ENCODE peak calls at places on chromosomes 3 and 15, in five cellular contexts. L, X, O, F and U are unnamed samples.

GRCh38 chr3:144127014-144127413 is 155.4 kb downstream of the DIPK2A start:
- DNase-seq in F (no peak), O (no peak), L (no peak), X (no peak), U (no peak)

GRCh38 chr15:43230640-43231115 is 9.9 kb upstream of the EPB42 start:
- DNase-seq in L (no peak), O (no peak), F (no peak), X (no peak), U (no peak)

GRCh38 chr3:124780767-124781485 is 50.7 kb downstream of the UMPS start:
- DNase-seq in O (no peak), L (peak; percentile 64), F (no peak), X (no peak), U (peak; percentile 29)

GRCh38 chr3:47910777-47911440 is 105.3 kb downstream of the MAP4 start:
- DNase-seq in X (no peak), L (peak; percentile 67), F (no peak), O (no peak), U (no peak)

GRCh38 chr3:39260957-39261356 is 18.9 kb downstream of the CX3CR1 start:
- DNase-seq in X (no peak), O (peak; percentile 97), F (no peak), L (peak; percentile 67), U (peak; percentile 98)

GRCh38 chr3:67650084-67650483 is 4.3 kb downstream of the SUCLG2 start:
- DNase-seq in X (no peak), F (no peak), L (no peak), O (no peak), U (no peak)

GRCh38 chr3:126259411-126260391 is 79.3 kb upstream of the ALDH1L1 start:
- DNase-seq in O (peak; percentile 27), L (no peak), F (no peak), X (no peak), U (peak; percentile 32)

GRCh38 chr3:102104093-102104492 is 254.8 kb downstream of the NFKBIZ start:
- DNase-seq in L (no peak), O (no peak), X (no peak), F (no peak), U (no peak)

GRCh38 chr3:63228087-63228486 is 50.0 kb upstream of the SYNPR start:
- DNase-seq in L (no peak), F (no peak), O (no peak), X (no peak), U (no peak)

GRCh38 chr3:118269537-118270125 is 765.0 kb downstream of the IGSF11 start:
- DNase-seq in X (no peak), F (no peak), L (no peak), O (no peak), U (no peak)

GRCh38 chr3:107838196-107838595 is 252.6 kb downstream of the CD47 start:
- DNase-seq in L (no peak), F (no peak), X (no peak), O (no peak), U (no peak)